ENCODE peak calls at places on chromosomes 5 and 9, in eight cellular contexts. J is CD4-positive, CD25-positive, alpha-beta regulatory T cell; W is A673; P is GM23248; Y is RWPE1; I is body of pancreas; Z is fibroblast of lung; T is heart right ventricle. H is an unnamed sample.

GRCh38 chr9:132235125-132235524 is 73.3 kb downstream of the NTNG2 start:
- DNase-seq in J (no peak), W (no peak), P (no peak), Y (no peak), I (no peak), Z (no peak), T (no peak), H (no peak)

GRCh38 chr9:128055222-128056040 is 11.7 kb downstream of the NAIF1 start:
- DNase-seq in J (no peak), W (no peak), P (no peak), Y (no peak), I (peak; percentile 91), Z (peak; percentile 93), T (no peak), H (peak; percentile 83)

GRCh38 chr5:4720831-4721230 is 419.3 kb upstream of the ADAMTS16 start:
- DNase-seq in J (no peak), W (no peak), P (peak; percentile 13), Y (no peak), I (no peak), Z (no peak), T (no peak), H (no peak)

GRCh38 chr5:142046191-142046590 is 33.4 kb upstream of the GNPDA1 start:
- DNase-seq in J (no peak), W (no peak), P (no peak), Y (no peak), I (no peak), Z (no peak), T (no peak), H (peak; percentile 30)

GRCh38 chr5:75640395-75640794 is 29.1 kb downstream of the ANKDD1B start:
- DNase-seq in J (no peak), W (peak; percentile 45), P (peak; percentile 88), Y (peak; percentile 69), I (no peak), Z (peak; percentile 49), T (no peak), H (no peak)

GRCh38 chr5:118233601-118234000 is 754.7 kb downstream of the DTWD2 start:
- DNase-seq in J (no peak), W (peak; percentile 6), P (no peak), Y (no peak), I (no peak), Z (peak; percentile 6), T (no peak), H (no peak)

GRCh38 chr5:160991205-160991604 is 139.2 kb upstream of the ATP10B start:
- DNase-seq in J (no peak), W (no peak), P (no peak), Y (no peak), I (no peak), Z (no peak), T (no peak), H (no peak)

GRCh38 chr9:3677541-3677940 is 151.7 kb upstream of the RFX3 start:
- DNase-seq in J (no peak), W (no peak), P (no peak), Y (no peak), I (no peak), Z (no peak), T (no peak), H (no peak)

GRCh38 chr5:138438724-138439536 is at the start of gene REEP2:
- DNase-seq in J (peak; percentile 44), W (peak; percentile 79), P (peak; percentile 83), Y (peak; percentile 56), I (peak; percentile 40), Z (peak; percentile 30), T (peak; percentile 41), H (no peak)

GRCh38 chr9:68488126-68488525 is 52.6 kb downstream of the TMEM252 start:
- DNase-seq in J (no peak), W (no peak), P (no peak), Y (no peak), I (no peak), Z (no peak), T (no peak), H (no peak)

GRCh38 chr5:41356746-41357145 is 143.4 kb upstream of the C6 start:
- DNase-seq in J (no peak), W (no peak), P (no peak), Y (no peak), I (no peak), Z (no peak), T (no peak), H (no peak)

GRCh38 chr9:34651286-34651685 is 699 bp upstream of the IL11RA start:
- DNase-seq in J (no peak), W (no peak), P (peak; percentile 75), Y (no peak), I (peak; percentile 46), Z (peak; percentile 23), T (no peak), H (peak; percentile 55)

GRCh38 chr5:139486201-139486600 is 3.6 kb upstream of the STING1 start:
- DNase-seq in J (no peak), W (no peak), P (no peak), Y (no peak), I (no peak), Z (no peak), T (no peak), H (no peak)

GRCh38 chr5:104267282-104268015 is 704.9 kb upstream of the NUDT12 start:
- DNase-seq in J (no peak), W (peak; percentile 32), P (no peak), Y (no peak), I (no peak), Z (no peak), T (no peak), H (no peak)

GRCh38 chr9:126155756-126156664 is 170.6 kb upstream of the MVB12B start:
- DNase-seq in J (no peak), W (no peak), P (no peak), Y (no peak), I (no peak), Z (no peak), T (no peak), H (no peak)

GRCh38 chr5:53426878-53427277 is 53.6 kb upstream of the FST start:
- DNase-seq in J (no peak), W (no peak), P (no peak), Y (no peak), I (no peak), Z (no peak), T (no peak), H (no peak)

GRCh38 chr9:103798620-103799019 is 295.5 kb upstream of the SMC2 start:
- DNase-seq in J (no peak), W (no peak), P (peak; percentile 6), Y (peak; percentile 85), I (no peak), Z (no peak), T (no peak), H (no peak)

GRCh38 chr9:132293145-132293721 is 61.6 kb downstream of the SETX start:
- DNase-seq in J (peak; percentile 15), W (no peak), P (no peak), Y (no peak), I (no peak), Z (no peak), T (no peak), H (no peak)

GRCh38 chr5:32138839-32139493 is 35.2 kb downstream of the GOLPH3 start:
- DNase-seq in J (peak; percentile 11), W (peak; percentile 90), P (peak; percentile 67), Y (no peak), I (no peak), Z (no peak), T (no peak), H (no peak)

GRCh38 chr5:91474201-91474600 is 91.1 kb upstream of the ARRDC3 start:
- DNase-seq in J (no peak), W (no peak), P (no peak), Y (no peak), I (no peak), Z (peak; percentile 8), T (no peak), H (no peak)

GRCh38 chr5:93800988-93801811 is 59.8 kb upstream of the POU5F2 start:
- DNase-seq in J (peak; percentile 46), W (peak; percentile 63), P (peak; percentile 73), Y (peak; percentile 37), I (peak; percentile 15), Z (peak; percentile 81), T (no peak), H (no peak)

GRCh38 chr5:90020575-90021535 is 388.7 kb downstream of the CETN3 start:
- DNase-seq in J (no peak), W (peak; percentile 40), P (peak; percentile 84), Y (peak; percentile 86), I (no peak), Z (peak; percentile 92), T (no peak), H (no peak)
- H3K27ac ChIP-seq in J (no peak overlapping the region), W (peak overlapping the region; percentile 7), P (peak overlapping the region; percentile 14), Y (no peak overlapping the region), I (no peak overlapping the region), Z (peak overlapping the region; percentile 25), T (no peak overlapping the region), H (no peak overlapping the region)

GRCh38 chr9:134626576-134627416 is 14.8 kb upstream of the COL5A1 start:
- DNase-seq in J (no peak), W (peak; percentile 83), P (no peak), Y (peak; percentile 41), I (peak; percentile 6), Z (peak; percentile 45), T (no peak), H (no peak)
- H3K27ac ChIP-seq in J (no peak overlapping the region), W (peak overlapping the region; percentile 59), P (peak overlapping the region; percentile 97), Y (peak overlapping the region; percentile 81), I (no peak overlapping the region), Z (no peak overlapping the region), T (no peak overlapping the region), H (no peak overlapping the region)

GRCh38 chr5:1474875-1475543 is 29.8 kb upstream of the SLC6A3 start:
- DNase-seq in J (no peak), W (no peak), P (no peak), Y (no peak), I (peak; percentile 8), Z (no peak), T (no peak), H (no peak)

GRCh38 chr5:1472964-1473628 is 27.9 kb upstream of the SLC6A3 start:
- DNase-seq in J (no peak), W (no peak), P (no peak), Y (no peak), I (peak; percentile 8), Z (no peak), T (no peak), H (no peak)

GRCh38 chr5:1471997-1472963 is 27.0 kb upstream of the SLC6A3 start:
- DNase-seq in J (no peak), W (no peak), P (no peak), Y (no peak), I (no peak), Z (no peak), T (no peak), H (no peak)

GRCh38 chr5:1474183-1474839 is 29.1 kb upstream of the SLC6A3 start:
- DNase-seq in J (no peak), W (no peak), P (no peak), Y (no peak), I (no peak), Z (no peak), T (no peak), H (no peak)

GRCh38 chr5:1473746-1474145 is 28.5 kb upstream of the SLC6A3 start:
- DNase-seq in J (no peak), W (no peak), P (no peak), Y (no peak), I (no peak), Z (no peak), T (no peak), H (no peak)
- H3K27ac ChIP-seq in J (no peak overlapping the region), W (no peak overlapping the region), P (no peak overlapping the region), Y (no peak overlapping the region), I (no peak overlapping the region), Z (no peak overlapping the region), T (no peak overlapping the region), H (no peak overlapping the region)

DNA sequence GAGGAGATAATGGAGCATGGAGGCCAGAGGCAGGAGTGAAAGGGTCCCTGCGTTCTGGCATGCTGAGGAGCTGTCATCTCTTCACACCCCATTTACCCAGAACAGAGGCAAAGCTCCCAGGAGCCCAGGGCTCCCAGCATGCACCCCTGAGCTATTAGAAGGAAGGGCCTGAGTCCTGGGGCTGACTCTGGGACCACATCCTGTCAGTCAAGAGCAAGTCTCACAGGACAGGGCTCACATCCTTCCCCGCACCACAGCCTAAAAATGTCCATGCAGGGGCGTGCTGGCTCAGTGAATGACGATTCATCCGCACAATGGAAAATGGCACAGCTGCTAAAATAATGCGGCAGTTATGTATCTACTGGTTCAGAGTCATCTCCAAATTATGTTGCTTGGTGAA is 31.4 kb downstream of the CAMK2A start:
- DNase-seq in J (no peak), W (peak; percentile 60), P (no peak), Y (no peak), I (no peak), Z (no peak), T (no peak), H (no peak)
- H3K27ac ChIP-seq in J (no peak overlapping the region), W (no peak overlapping the region), P (no peak overlapping the region), Y (no peak overlapping the region), I (no peak overlapping the region), Z (no peak overlapping the region), T (no peak overlapping the region), H (no peak overlapping the region)